ENCODE peak calls at places on chromosomes 13 and 19, in four cellular contexts. I is K562, T is HCT116, E is GM12878. L is an unnamed sample.

GRCh38 chr13:99367106-99367616 is 60.0 kb upstream of the GPR183 start:
- DNase-seq in I (no peak), T (no peak), E (no peak), L (peak; percentile 41)

GRCh38 chr19:1992759-1993260 is 22.7 kb downstream of the BTBD2 start:
- DNase-seq in I (peak; percentile 95), T (no peak), E (no peak), L (no peak)

GRCh38 chr19:37594982-37595382 is 306 bp downstream of the ZNF540 start:
- DNase-seq in I (no peak), T (no peak), E (peak; percentile 16), L (no peak)

GRCh38 chr13:107678075-107678689 is 537.2 kb downstream of the LIG4 start:
- DNase-seq in I (no peak), T (no peak), E (no peak), L (no peak)

GRCh38 chr19:383040-383439 is 25.9 kb downstream of the C2CD4C start:
- DNase-seq in I (no peak), T (no peak), E (no peak), L (no peak)

GRCh38 chr19:18626906-18627305 is 9.9 kb upstream of the KLHL26 start:
- DNase-seq in I (no peak), T (no peak), E (no peak), L (no peak)

GRCh38 chr19:5407356-5407755 is 47.9 kb upstream of the ZNRF4 start:
- DNase-seq in I (peak; percentile 69), T (peak; percentile 74), E (no peak), L (no peak)

GRCh38 chr19:48391100-48392005 is at the start of gene KDELR1:
- DNase-seq in I (peak; percentile 91), T (no peak), E (no peak), L (peak; percentile 97)

GRCh38 chr19:17220207-17220758 is 5.1 kb downstream of the USE1 start:
- DNase-seq in I (peak; percentile 69), T (no peak), E (no peak), L (no peak)

GRCh38 chr13:75913925-75914324 is 277.8 kb downstream of the LMO7 start:
- DNase-seq in I (no peak), T (no peak), E (no peak), L (no peak)

GRCh38 chr13:101698400-101698799 is 245.9 kb downstream of the ITGBL1 start:
- DNase-seq in I (no peak), T (no peak), E (no peak), L (no peak)

GRCh38 chr19:2426661-2427322 is 594 bp downstream of the TIMM13 start:
- DNase-seq in I (peak; percentile 88), T (peak; percentile 16), E (no peak), L (no peak)

GRCh38 chr13:88857256-88857655 is 1186.1 kb downstream of the SLITRK5 start:
- DNase-seq in I (no peak), T (no peak), E (no peak), L (no peak)

GRCh38 chr19:5397804-5398692 is 57.2 kb upstream of the ZNRF4 start:
- DNase-seq in I (peak; percentile 78), T (no peak), E (no peak), L (peak; percentile 68)

GRCh38 chr19:17327654-17328516 is 6.8 kb downstream of the ANO8 start:
- DNase-seq in I (peak; percentile 86), T (peak; percentile 82), E (no peak), L (peak; percentile 89)

GRCh38 chr13:77009011-77009410 is 17.1 kb downstream of the CLN5 start:
- DNase-seq in I (no peak), T (no peak), E (no peak), L (no peak)

GRCh38 chr19:38714354-38714778 is 29.9 kb downstream of the CAPN12 start:
- DNase-seq in I (no peak), T (no peak), E (no peak), L (no peak)

GRCh38 chr19:48491793-48492123 is 19.9 kb downstream of the LMTK3 start:
- DNase-seq in I (no peak), T (no peak), E (no peak), L (no peak)

GRCh38 chr13:39129253-39129652 is 91.0 kb downstream of the NHLRC3 start:
- DNase-seq in I (no peak), T (no peak), E (no peak), L (no peak)
- TF ChIP-seq EGR1 in I (no peak), T (no peak), E (no peak), L (no peak)

GRCh38 chr13:33284016-33284415 is 1.5 kb downstream of the STARD13 start:
- DNase-seq in I (no peak), T (no peak), E (no peak), L (no peak)
- TF ChIP-seq EGR1 in I (no peak), T (no peak), E (no peak), L (no peak)

GRCh38 chr19:56566904-56567273 is 379 bp upstream of the ZNF470 start:
- DNase-seq in I (no peak), T (no peak), E (no peak), L (no peak)
- TF ChIP-seq EGR1 in I (no peak), T (no peak), E (no peak), L (no peak)

GRCh38 chr13:74301200-74302063 is 167.2 kb upstream of the KLF12 start:
- DNase-seq in I (no peak), T (no peak), E (no peak), L (no peak)

GRCh38 chr13:74306496-74306895 is 172.3 kb upstream of the KLF12 start:
- DNase-seq in I (no peak), T (no peak), E (no peak), L (no peak)

DNA sequence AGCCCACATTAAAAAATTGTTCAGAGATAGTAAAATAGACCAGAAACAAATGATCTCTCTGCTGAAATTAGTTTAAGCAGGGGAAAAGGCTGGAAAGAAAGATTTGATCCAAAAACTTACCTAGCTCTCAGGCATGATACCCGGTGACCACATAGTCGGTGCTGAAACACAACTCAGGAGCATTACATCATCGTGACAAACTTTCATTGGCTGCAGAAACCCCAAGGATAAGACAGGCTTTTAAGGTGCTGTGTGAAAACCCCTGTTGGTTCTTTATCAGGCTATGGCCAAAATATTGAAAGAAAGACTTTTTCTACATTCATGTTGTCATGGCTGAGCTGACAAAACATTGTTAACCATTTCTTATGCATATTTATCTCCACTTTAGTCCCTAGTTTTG is 171.7 kb upstream of the KLF12 start:
- DNase-seq in I (no peak), T (no peak), E (no peak), L (no peak)
- TF ChIP-seq EGR1 in I (no peak), T (no peak), E (no peak), L (no peak)

GRCh38 chr19:42301646-42302204 is at the start of gene PRR19:
- DNase-seq in I (peak; percentile 74), T (no peak), E (no peak), L (no peak)
- TF ChIP-seq EGR1 in I (no peak), T (no peak), E (no peak), L (no peak)

DNA sequence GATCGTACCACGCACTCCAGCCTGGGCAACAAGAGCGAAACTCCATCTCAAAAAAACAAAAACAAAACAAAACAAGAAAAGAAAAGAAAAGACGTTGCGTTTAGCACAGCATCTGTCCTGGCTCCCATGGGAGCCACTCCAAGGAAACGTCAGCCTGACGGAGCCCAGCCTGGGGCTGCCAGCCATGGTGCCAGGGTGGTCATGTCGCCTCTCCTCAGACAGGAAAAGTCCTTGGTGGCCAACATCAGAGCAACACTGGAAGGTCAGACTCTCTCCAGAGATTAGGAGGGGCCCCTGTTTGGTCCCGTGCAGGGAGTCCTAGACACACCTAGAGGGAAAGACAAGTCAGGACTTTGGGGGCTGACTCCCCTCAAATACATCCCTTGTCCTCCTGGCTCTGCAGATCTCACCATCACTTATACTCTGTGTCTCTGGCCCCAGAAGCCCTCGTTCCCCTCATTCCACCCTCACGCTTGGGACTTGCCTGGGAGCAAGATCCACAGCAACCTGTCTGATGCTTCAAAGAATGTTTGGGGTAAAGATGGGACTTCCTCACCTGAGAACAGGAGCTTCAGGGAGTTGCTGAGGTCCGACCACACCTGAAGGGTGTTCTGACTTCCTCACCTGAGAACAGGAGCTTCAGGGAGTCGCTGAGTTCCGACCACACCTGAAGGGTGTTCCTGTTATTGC is 9.3 kb downstream of the LILRA4 start:
- DNase-seq in I (no peak), T (no peak), E (no peak), L (no peak)
- TF ChIP-seq EGR1 in I (no peak), T (no peak), E (no peak), L (no peak)

DNA sequence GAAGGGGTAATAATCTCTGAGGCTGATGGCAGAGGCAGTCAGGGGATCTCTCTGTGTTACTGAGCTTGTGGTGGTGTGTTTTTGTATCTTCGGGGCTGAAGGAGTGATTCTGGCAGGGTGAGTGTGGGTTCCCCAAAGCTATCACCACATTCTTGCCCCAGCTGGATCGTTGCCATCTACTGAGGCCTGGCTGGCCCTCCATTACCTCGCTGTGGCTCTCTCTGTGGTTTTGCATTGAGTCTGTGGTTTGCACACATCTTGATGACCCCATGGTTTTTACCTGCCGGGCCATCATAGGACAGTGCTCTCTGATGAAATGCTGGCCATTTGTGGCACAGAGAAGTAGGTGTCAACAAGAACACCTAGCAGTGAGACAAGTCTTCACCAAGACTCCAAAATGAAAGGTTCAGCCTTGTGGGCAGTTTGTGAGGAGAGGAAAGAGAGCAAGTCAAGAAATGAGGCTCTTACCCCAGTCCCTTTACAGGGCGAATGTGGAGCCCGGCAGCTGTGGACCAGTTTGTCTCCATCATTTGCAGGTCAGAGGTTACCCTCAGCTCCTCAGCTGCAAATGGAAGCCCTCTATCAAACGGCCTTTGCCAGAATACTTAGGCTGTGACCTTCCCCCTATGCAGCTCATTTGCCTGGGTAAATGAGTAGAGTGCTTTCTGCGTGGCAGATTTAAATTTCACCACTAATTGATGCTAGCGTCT is 69.0 kb upstream of the NPAS1 start:
- DNase-seq in I (no peak), T (no peak), E (no peak), L (no peak)
- TF ChIP-seq EGR1 in I (no peak), T (no peak), E (no peak), L (no peak)

DNA sequence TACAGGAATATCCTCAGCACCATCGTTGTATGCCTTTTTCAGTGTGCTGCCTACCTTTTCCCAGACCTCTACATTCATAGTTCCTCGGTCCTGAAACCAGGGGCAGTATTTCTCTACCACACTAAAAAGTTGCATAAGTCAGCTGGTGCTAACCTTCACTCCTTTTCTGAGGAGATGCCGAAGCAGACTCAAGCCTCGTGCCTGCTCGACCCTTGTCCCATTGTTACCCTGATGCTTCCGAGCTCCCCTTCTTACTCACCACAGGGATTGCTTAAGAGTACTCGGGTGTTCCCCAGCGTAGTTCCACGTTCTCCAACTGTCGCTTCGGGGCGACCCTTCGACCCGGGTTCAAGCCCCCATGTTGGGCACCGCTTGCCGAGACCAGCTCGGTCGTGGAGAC is 19.0 kb upstream of the IL17D start:
- DNase-seq in I (no peak), T (no peak), E (no peak), L (no peak)
- TF ChIP-seq EGR1 in I (no peak), T (no peak), E (no peak), L (no peak)